ENCODE peak calls at places on chromosomes 3 and 15, in four cellular contexts. One of them, this sample, is unnamed.

GRCh38 chr3:80649170-80649569 is 881.4 kb upstream of the ROBO1 start:
- DNase-seq in nucleus accumbens: no peak
- DNase-seq in naive thymus-derived CD4-positive, alpha-beta T cell: no peak
- DNase-seq in stimulated activated CD4-positive, alpha-beta T cell treated with anti-CD3 and anti-CD28 coated beads, Interleukin-12 subunit alpha, Interleukin-12 subunit beta, amount 100 ng/mL, for 4 hours: no peak
- DNase-seq in this sample: no peak

GRCh38 chr3:147799601-147800000 is 390.4 kb downstream of the ZIC1 start:
- DNase-seq in nucleus accumbens: no peak
- DNase-seq in naive thymus-derived CD4-positive, alpha-beta T cell: no peak
- DNase-seq in stimulated activated CD4-positive, alpha-beta T cell treated with anti-CD3 and anti-CD28 coated beads, Interleukin-12 subunit alpha, Interleukin-12 subunit beta, amount 100 ng/mL, for 4 hours: no peak
- DNase-seq in this sample: no peak

GRCh38 chr3:71238267-71238985 is 345.1 kb downstream of the FOXP1 start:
- DNase-seq in nucleus accumbens: no peak
- DNase-seq in naive thymus-derived CD4-positive, alpha-beta T cell: no peak
- DNase-seq in stimulated activated CD4-positive, alpha-beta T cell treated with anti-CD3 and anti-CD28 coated beads, Interleukin-12 subunit alpha, Interleukin-12 subunit beta, amount 100 ng/mL, for 4 hours: no peak
- DNase-seq in this sample: no peak

GRCh38 chr15:58473720-58474119 is 41.9 kb downstream of the LIPC start:
- DNase-seq in nucleus accumbens: no peak
- DNase-seq in naive thymus-derived CD4-positive, alpha-beta T cell: no peak
- DNase-seq in stimulated activated CD4-positive, alpha-beta T cell treated with anti-CD3 and anti-CD28 coated beads, Interleukin-12 subunit alpha, Interleukin-12 subunit beta, amount 100 ng/mL, for 4 hours: no peak
- DNase-seq in this sample: no peak

GRCh38 chr3:171526869-171527268 is 66.7 kb upstream of the TNIK start:
- DNase-seq in nucleus accumbens: no peak
- DNase-seq in naive thymus-derived CD4-positive, alpha-beta T cell: no peak
- DNase-seq in stimulated activated CD4-positive, alpha-beta T cell treated with anti-CD3 and anti-CD28 coated beads, Interleukin-12 subunit alpha, Interleukin-12 subunit beta, amount 100 ng/mL, for 4 hours: no peak
- DNase-seq in this sample: no peak

GRCh38 chr3:78839710-78840109 is 928.1 kb downstream of the ROBO1 start:
- DNase-seq in nucleus accumbens: no peak
- DNase-seq in naive thymus-derived CD4-positive, alpha-beta T cell: no peak
- DNase-seq in stimulated activated CD4-positive, alpha-beta T cell treated with anti-CD3 and anti-CD28 coated beads, Interleukin-12 subunit alpha, Interleukin-12 subunit beta, amount 100 ng/mL, for 4 hours: no peak
- DNase-seq in this sample: no peak

GRCh38 chr15:57662802-57663201 is 43.7 kb upstream of the POLR2M start:
- DNase-seq in nucleus accumbens: no peak
- DNase-seq in naive thymus-derived CD4-positive, alpha-beta T cell: no peak
- DNase-seq in stimulated activated CD4-positive, alpha-beta T cell treated with anti-CD3 and anti-CD28 coated beads, Interleukin-12 subunit alpha, Interleukin-12 subunit beta, amount 100 ng/mL, for 4 hours: no peak
- DNase-seq in this sample: no peak

GRCh38 chr15:40108061-40108854 is 421 bp downstream of the BMF start:
- DNase-seq in nucleus accumbens: no peak
- DNase-seq in naive thymus-derived CD4-positive, alpha-beta T cell: no peak
- DNase-seq in stimulated activated CD4-positive, alpha-beta T cell treated with anti-CD3 and anti-CD28 coated beads, Interleukin-12 subunit alpha, Interleukin-12 subunit beta, amount 100 ng/mL, for 4 hours: no peak
- DNase-seq in this sample: no peak

GRCh38 chr3:71018794-71019193 is 564.7 kb downstream of the FOXP1 start:
- DNase-seq in nucleus accumbens: peak
- DNase-seq in naive thymus-derived CD4-positive, alpha-beta T cell: no peak
- DNase-seq in stimulated activated CD4-positive, alpha-beta T cell treated with anti-CD3 and anti-CD28 coated beads, Interleukin-12 subunit alpha, Interleukin-12 subunit beta, amount 100 ng/mL, for 4 hours: no peak
- DNase-seq in this sample: no peak

GRCh38 chr3:187188931-187189330 is 8.4 kb upstream of the RTP1 start:
- DNase-seq in nucleus accumbens: no peak
- DNase-seq in naive thymus-derived CD4-positive, alpha-beta T cell: no peak
- DNase-seq in stimulated activated CD4-positive, alpha-beta T cell treated with anti-CD3 and anti-CD28 coated beads, Interleukin-12 subunit alpha, Interleukin-12 subunit beta, amount 100 ng/mL, for 4 hours: no peak
- DNase-seq in this sample: no peak

GRCh38 chr3:35043040-35043439 is 596.3 kb upstream of the ARPP21 start:
- DNase-seq in nucleus accumbens: no peak
- DNase-seq in naive thymus-derived CD4-positive, alpha-beta T cell: no peak
- DNase-seq in stimulated activated CD4-positive, alpha-beta T cell treated with anti-CD3 and anti-CD28 coated beads, Interleukin-12 subunit alpha, Interleukin-12 subunit beta, amount 100 ng/mL, for 4 hours: no peak
- DNase-seq in this sample: no peak

GRCh38 chr3:57006949-57007419 is 53.5 kb upstream of the SPATA12 start:
- DNase-seq in nucleus accumbens: no peak
- DNase-seq in naive thymus-derived CD4-positive, alpha-beta T cell: no peak
- DNase-seq in stimulated activated CD4-positive, alpha-beta T cell treated with anti-CD3 and anti-CD28 coated beads, Interleukin-12 subunit alpha, Interleukin-12 subunit beta, amount 100 ng/mL, for 4 hours: no peak
- DNase-seq in this sample: no peak

GRCh38 chr15:42608767-42609488 is 33.5 kb downstream of the STARD9 start:
- DNase-seq in nucleus accumbens: no peak
- DNase-seq in naive thymus-derived CD4-positive, alpha-beta T cell: no peak
- DNase-seq in stimulated activated CD4-positive, alpha-beta T cell treated with anti-CD3 and anti-CD28 coated beads, Interleukin-12 subunit alpha, Interleukin-12 subunit beta, amount 100 ng/mL, for 4 hours: no peak
- DNase-seq in this sample: no peak

This sample was measured in occipital lobe.